ENCODE peak calls at places on chromosomes 13 and 19, in six cellular contexts. L is mucosa of descending colon; O is osteocyte; Q is CD4-positive, alpha-beta T cell; M is upper lobe of right lung; J is GM23338. F is an unnamed sample.

GRCh38 chr19:33610588-33610987 is 11.2 kb upstream of the CHST8 start:
- DNase-seq in L (no peak), O (no peak), Q (no peak), J (no peak), M (no peak), F (no peak)

GRCh38 chr13:111152836-111153235 is 37.7 kb downstream of the ARHGEF7 start:
- DNase-seq in L (no peak), J (peak), Q (no peak), O (no peak), M (no peak), F (no peak)

GRCh38 chr13:101265934-101266333 is 150.4 kb downstream of the NALCN start:
- DNase-seq in L (no peak), M (no peak), O (no peak), J (no peak), Q (no peak), F (no peak)

GRCh38 chr19:1067341-1068103 is 555 bp downstream of the ARHGAP45 start:
- DNase-seq in Q (peak), M (no peak), J (no peak), L (no peak), O (no peak), F (no peak)

GRCh38 chr19:54325631-54326030 is 12.7 kb upstream of the LILRA5 start:
- DNase-seq in Q (no peak), J (peak), O (no peak), M (no peak), L (no peak), F (no peak)

GRCh38 chr19:5141926-5142724 is 173.2 kb downstream of the KDM4B start:
- DNase-seq in J (no peak), O (no peak), Q (no peak), L (peak), M (no peak), F (no peak)

GRCh38 chr19:11587302-11587972 is 9.8 kb upstream of the ZNF627 start:
- DNase-seq in Q (peak), L (peak), O (peak), J (peak), M (peak), F (peak)

GRCh38 chr19:45767410-45767880 is 1.6 kb downstream of the SIX5 start:
- DNase-seq in O (peak), L (peak), M (peak), J (peak), Q (no peak), F (no peak)

GRCh38 chr19:23283925-23284324 is 33.7 kb upstream of the ZNF724 start:
- DNase-seq in J (peak), O (no peak), Q (peak), L (no peak), M (no peak), F (no peak)

GRCh38 chr19:2552859-2553258 is 76.9 kb downstream of the GADD45B start:
- DNase-seq in J (no peak), L (no peak), O (no peak), Q (peak), M (no peak), F (peak)

GRCh38 chr19:40302224-40303011 is 17.3 kb upstream of the AKT2 start:
- DNase-seq in M (no peak), Q (no peak), J (no peak), L (no peak), O (no peak), F (no peak)

GRCh38 chr13:90020536-90020935 is 1327.0 kb upstream of the MIR17HG start:
- DNase-seq in M (no peak), L (no peak), J (no peak), Q (no peak), O (no peak), F (no peak)

GRCh38 chr13:34320084-34320483 is 502.1 kb downstream of the RFC3 start:
- DNase-seq in M (no peak), Q (no peak), J (no peak), O (no peak), L (no peak), F (no peak)

GRCh38 chr13:83827338-83827737 is 54.9 kb downstream of the SLITRK1 start:
- DNase-seq in Q (no peak), M (no peak), J (no peak), O (no peak), L (no peak), F (no peak)

GRCh38 chr13:111339366-111340143 is 19.1 kb downstream of the TEX29 start:
- DNase-seq in J (no peak), M (no peak), O (peak), Q (no peak), L (no peak), F (no peak)

GRCh38 chr13:113976711-113977684 is 3.1 kb upstream of the C13orf46 start:
- DNase-seq in L (peak), J (no peak), O (no peak), Q (no peak), M (peak), F (no peak)

GRCh38 chr19:44356383-44357111 is at the start of gene ZNF112:
- DNase-seq in O (peak), J (peak), Q (no peak), M (peak), L (peak), F (no peak)

GRCh38 chr13:80881495-80882482 is 540.9 kb upstream of the SPRY2 start:
- DNase-seq in J (no peak), M (no peak), O (no peak), Q (no peak), L (no peak), F (no peak)

GRCh38 chr13:21297914-21298831 is 121.7 kb downstream of the MRPL57 start:
- DNase-seq in J (peak), O (peak), L (peak), M (peak), Q (peak), F (peak)

GRCh38 chr13:39607876-39608275 is 4.9 kb upstream of the LHFPL6 start:
- DNase-seq in O (no peak), M (no peak), L (no peak), Q (no peak), J (no peak), F (no peak)

GRCh38 chr19:39502640-39503417 is 4.1 kb downstream of the DLL3 start:
- DNase-seq in O (no peak), M (peak), J (peak), Q (peak), L (peak), F (peak)

GRCh38 chr13:46796129-46796514 is 839 bp downstream of the ESD start:
- DNase-seq in Q (no peak), O (no peak), M (no peak), L (no peak), J (no peak), F (no peak)

GRCh38 chr13:23688336-23688735 is 118.1 kb downstream of the TNFRSF19 start:
- DNase-seq in M (no peak), L (no peak), O (no peak), Q (no peak), J (no peak), F (no peak)

GRCh38 chr13:110676511-110677204 is 29.3 kb downstream of the CARS2 start:
- DNase-seq in Q (peak), M (no peak), J (no peak), O (no peak), L (peak), F (peak)

GRCh38 chr19:15330801-15331418 is 1.4 kb downstream of the BRD4 start:
- DNase-seq in J (peak), Q (no peak), L (no peak), O (no peak), M (no peak), F (no peak)

DNA sequence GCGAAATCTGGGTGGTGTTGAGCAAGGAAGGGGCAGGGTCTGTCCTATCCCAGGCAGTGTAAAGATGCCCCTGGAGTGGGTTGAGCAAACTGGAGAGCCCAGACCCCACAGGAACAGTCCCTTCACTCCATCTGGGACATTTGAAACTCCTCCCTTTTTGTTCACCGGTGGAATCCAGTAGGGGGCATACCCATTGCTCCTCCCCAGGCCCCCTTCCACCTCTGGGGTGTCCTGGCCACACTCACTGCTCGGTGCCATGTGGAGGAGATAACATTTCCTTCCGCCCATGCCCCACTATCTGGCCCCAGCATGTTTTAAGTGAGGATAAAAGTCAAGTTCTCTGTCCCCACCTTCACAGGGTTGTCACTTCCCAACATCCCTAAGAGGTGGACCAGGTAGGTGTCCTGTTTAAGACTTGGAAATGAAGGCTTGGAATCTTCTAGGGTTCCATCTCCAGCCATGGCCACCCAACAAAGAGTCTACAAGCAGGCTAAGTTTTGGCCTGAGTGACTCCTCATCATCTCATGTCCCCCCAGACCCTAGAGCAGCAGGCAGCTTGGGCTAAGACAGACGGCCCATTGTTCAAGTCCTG is 9.2 kb downstream of the ZNF526 start:
- DNase-seq in L (no peak), M (no peak), Q (no peak), O (no peak), J (no peak), F (no peak)
- TF ChIP-seq CTCF in L (no peak), M (no peak), Q (no peak), O (no peak), J (no peak), F (no peak)

DNA sequence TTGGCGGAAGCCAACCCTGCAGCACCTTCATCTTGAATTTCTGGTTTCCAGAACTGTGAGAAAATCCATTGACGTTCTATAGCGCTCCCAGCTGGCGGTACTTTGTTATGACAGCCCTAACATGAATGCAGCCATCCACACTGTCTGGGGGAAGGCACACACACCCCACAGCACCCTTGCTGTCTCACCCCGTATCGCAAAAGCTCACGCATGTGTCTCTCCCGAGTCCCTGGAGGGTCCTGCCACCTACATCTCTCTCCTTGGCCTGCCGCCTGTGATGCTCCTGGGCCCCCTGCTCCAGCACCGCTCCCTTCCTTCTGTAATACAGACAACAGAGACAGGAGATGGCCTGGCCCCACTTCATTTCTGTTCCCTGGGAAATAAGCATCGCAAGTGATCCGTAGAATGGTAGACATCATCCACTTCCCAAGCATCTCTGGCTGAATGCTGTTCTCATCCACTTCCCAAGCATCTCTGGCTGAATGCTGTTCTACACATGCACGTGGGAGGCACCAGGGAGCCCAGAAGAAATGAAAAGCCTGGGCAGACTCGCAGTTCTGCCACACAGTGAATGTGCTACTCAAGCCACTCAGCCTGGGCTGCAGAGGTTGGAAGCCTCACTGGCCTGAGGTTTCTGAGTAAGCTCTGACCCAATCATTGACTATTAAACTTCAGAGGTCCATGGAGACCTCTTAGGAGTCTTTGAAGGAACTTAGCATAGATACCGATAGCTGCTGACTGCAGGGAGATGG is 29.6 kb downstream of the EPN1 start:
- DNase-seq in O (no peak), M (peak), Q (no peak), J (peak), L (no peak), F (peak)
- TF ChIP-seq CTCF in O (no peak), M (no peak), Q (no peak), J (peak), L (no peak), F (no peak)

GRCh38 chr19:50233308-50233910 is 30.0 kb downstream of the MYH14 start:
- DNase-seq in Q (no peak), L (no peak), O (no peak), J (no peak), M (no peak), F (no peak)

GRCh38 chr19:50226536-50226935 is 23.1 kb downstream of the MYH14 start:
- DNase-seq in L (no peak), O (no peak), J (no peak), Q (no peak), M (no peak), F (no peak)

GRCh38 chr19:50232600-50232999 is 29.2 kb downstream of the MYH14 start:
- DNase-seq in O (no peak), J (no peak), M (no peak), L (no peak), Q (no peak), F (no peak)

GRCh38 chr19:50231821-50232220 is 28.4 kb downstream of the MYH14 start:
- DNase-seq in M (no peak), L (no peak), O (no peak), J (no peak), Q (no peak), F (no peak)

DNA sequence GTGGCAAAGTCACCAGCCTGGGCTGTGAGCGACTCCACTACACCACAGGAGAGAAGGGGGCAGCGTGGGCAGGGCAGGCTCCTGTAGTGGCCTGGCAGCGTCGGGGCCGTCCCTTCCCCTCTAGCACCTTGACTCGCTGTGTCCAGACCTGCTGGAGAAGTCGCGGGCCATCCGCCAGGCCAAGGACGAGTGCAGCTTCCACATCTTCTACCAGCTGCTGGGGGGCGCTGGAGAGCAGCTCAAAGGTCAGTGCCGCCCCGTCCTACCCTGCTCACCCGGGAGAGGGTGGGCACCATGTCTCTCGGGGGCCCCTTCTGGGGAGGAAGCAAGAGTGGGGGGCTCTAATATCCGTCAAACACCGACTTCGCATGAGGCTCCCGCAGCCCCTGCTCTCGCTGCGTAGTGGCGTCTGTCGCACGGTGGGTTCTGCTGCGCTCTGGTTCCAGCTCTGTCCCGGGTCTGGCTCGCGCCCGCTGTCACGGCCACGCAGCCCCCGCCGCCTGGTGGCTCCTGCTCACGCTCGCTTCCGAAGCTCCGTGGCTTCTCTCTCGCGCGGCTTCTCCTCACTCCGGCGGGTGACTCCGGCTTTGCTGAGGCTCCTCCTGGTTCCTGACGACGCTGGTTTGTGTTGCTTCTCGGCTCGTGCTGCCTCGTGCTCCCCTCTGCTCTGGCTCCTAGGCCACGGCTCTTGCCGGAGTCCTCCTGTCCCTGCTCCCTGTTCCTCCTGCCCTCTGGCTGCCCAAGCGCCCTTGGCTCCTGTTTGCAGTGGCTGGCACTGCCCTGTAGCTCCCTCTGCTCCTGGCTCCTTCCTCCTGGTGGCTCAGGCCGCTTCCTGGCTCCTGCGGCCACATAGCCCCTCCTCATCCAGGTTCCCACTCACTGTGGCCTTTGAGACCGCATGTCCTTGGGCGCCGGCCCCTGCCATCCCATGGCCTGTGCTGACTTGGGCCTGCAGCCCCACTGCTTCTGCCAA is 27.2 kb downstream of the MYH14 start:
- DNase-seq in L (no peak), M (no peak), O (no peak), Q (no peak), J (peak), F (no peak)
- TF ChIP-seq CTCF in L (no peak), M (no peak), O (no peak), Q (no peak), J (peak), F (no peak)

GRCh38 chr13:25980255-25980654 is 71.6 kb downstream of the SHISA2 start:
- DNase-seq in L (no peak), Q (no peak), M (no peak), J (peak), O (no peak), F (no peak)

GRCh38 chr13:25987987-25988386 is 63.8 kb downstream of the SHISA2 start:
- DNase-seq in L (no peak), M (no peak), O (peak), Q (no peak), J (no peak), F (no peak)

GRCh38 chr13:25981060-25981459 is 70.8 kb downstream of the SHISA2 start:
- DNase-seq in Q (no peak), M (no peak), J (no peak), O (no peak), L (no peak), F (no peak)

GRCh38 chr13:25978961-25979360 is 72.9 kb downstream of the SHISA2 start:
- DNase-seq in L (no peak), J (no peak), Q (no peak), O (no peak), M (no peak), F (no peak)

GRCh38 chr13:25982908-25983307 is 68.9 kb downstream of the SHISA2 start:
- DNase-seq in L (no peak), O (no peak), J (no peak), M (no peak), Q (no peak), F (no peak)
- TF ChIP-seq CTCF in L (no peak), O (no peak), J (no peak), M (no peak), Q (no peak), F (no peak)